ENCODE peak calls at places on chromosomes 7 and 10, in five cellular contexts. V is sigmoid colon, G is lower leg skin, P is spleen, L is heart left ventricle. Y is an unnamed sample.

GRCh38 chr10:47043928-47044544 is 132.8 kb downstream of the PTPN20 start:
- DNase-seq in V (no peak), P (peak; percentile 51), G (no peak), L (peak; percentile 9), Y (no peak)

GRCh38 chr10:95467162-95467599 is 94.0 kb downstream of the SORBS1 start:
- DNase-seq in L (peak; percentile 77), G (peak; percentile 93), P (no peak), V (peak; percentile 89), Y (peak; percentile 64)

GRCh38 chr10:73219384-73219783 is 27.7 kb downstream of the DNAJC9 start:
- DNase-seq in L (no peak), G (no peak), V (no peak), P (no peak), Y (no peak)

GRCh38 chr7:43906327-43907010 is at the start of gene URGCP:
- DNase-seq in G (peak; percentile 87), L (peak; percentile 55), P (peak; percentile 92), V (peak; percentile 74), Y (peak; percentile 24)

GRCh38 chr10:121774404-121774803 is 153.4 kb downstream of the ATE1 start:
- DNase-seq in P (no peak), V (no peak), G (no peak), L (no peak), Y (no peak)

GRCh38 chr7:81929386-81929785 is 159.5 kb upstream of the HGF start:
- DNase-seq in L (no peak), G (no peak), P (no peak), V (no peak), Y (no peak)

GRCh38 chr7:12094365-12094921 is 116.7 kb upstream of the TMEM106B start:
- DNase-seq in P (no peak), V (no peak), G (no peak), L (no peak), Y (no peak)

GRCh38 chr10:93600861-93601773 is at the start of gene RBP4:
- DNase-seq in P (no peak), L (no peak), G (peak; percentile 78), V (no peak), Y (no peak)

GRCh38 chr10:74096777-74097176 is 53.9 kb downstream of the AP3M1 start:
- DNase-seq in L (no peak), G (no peak), P (no peak), V (no peak), Y (no peak)

GRCh38 chr7:13551503-13551902 is 438.0 kb downstream of the ETV1 start:
- DNase-seq in V (no peak), G (no peak), L (no peak), P (no peak), Y (no peak)

GRCh38 chr10:61000769-61001730 is 57.1 kb upstream of the RHOBTB1 start:
- DNase-seq in V (peak; percentile 62), L (no peak), P (peak; percentile 70), G (no peak), Y (no peak)

GRCh38 chr7:29987821-29988317 is 1.7 kb downstream of the SCRN1 start:
- DNase-seq in V (no peak), G (no peak), P (peak; percentile 58), L (no peak), Y (no peak)

GRCh38 chr7:29853072-29853471 is 46.8 kb downstream of the WIPF3 start:
- DNase-seq in L (no peak), P (no peak), V (no peak), G (no peak), Y (peak; percentile 93)

GRCh38 chr10:6445671-6446278 is 134.3 kb downstream of the PRKCQ start:
- DNase-seq in G (peak; percentile 88), L (no peak), P (peak; percentile 79), V (no peak), Y (peak; percentile 41)

GRCh38 chr7:103851357-103851756 is 138.1 kb downstream of the RELN start:
- DNase-seq in P (no peak), G (no peak), L (no peak), V (no peak), Y (no peak)

GRCh38 chr10:13593560-13593959 is 6.8 kb downstream of the PRPF18 start:
- DNase-seq in L (no peak), V (no peak), G (no peak), P (no peak), Y (no peak)

GRCh38 chr7:39453743-39454355 is 112.4 kb upstream of the YAE1 start:
- DNase-seq in L (no peak), P (no peak), G (no peak), V (no peak), Y (no peak)

GRCh38 chr7:121178452-121178851 is 150.3 kb upstream of the WNT16 start:
- DNase-seq in P (no peak), G (no peak), L (no peak), V (no peak), Y (no peak)

GRCh38 chr7:155769701-155770100 is 42.6 kb downstream of the SHH start:
- DNase-seq in V (no peak), P (no peak), L (no peak), G (no peak), Y (no peak)

GRCh38 chr10:121596668-121597503 is 1.4 kb downstream of the FGFR2 start:
- DNase-seq in L (no peak), G (peak; percentile 92), P (no peak), V (peak; percentile 85), Y (no peak)

GRCh38 chr7:8785081-8785480 is 351.7 kb downstream of the NXPH1 start:
- DNase-seq in P (no peak), G (no peak), V (no peak), L (no peak), Y (no peak)

GRCh38 chr7:115561341-115562110 is 469.0 kb downstream of the TFEC start:
- DNase-seq in V (no peak), L (no peak), P (no peak), G (no peak), Y (no peak)

GRCh38 chr10:98276316-98276715 is 8.3 kb upstream of the LOXL4 start:
- DNase-seq in G (peak; percentile 63), V (no peak), L (no peak), P (no peak), Y (no peak)

GRCh38 chr7:77651544-77652162 is 44.6 kb upstream of the RSBN1L start:
- DNase-seq in L (no peak), V (no peak), P (no peak), G (no peak), Y (no peak)

GRCh38 chr10:35040761-35041501 is 49.2 kb downstream of the CUL2 start:
- DNase-seq in P (no peak), G (no peak), L (no peak), V (no peak), Y (no peak)

GRCh38 chr7:100983451-100984187 is 14.3 kb downstream of the MUC12 start:
- DNase-seq in P (peak; percentile 11), G (no peak), V (no peak), L (no peak), Y (no peak)

GRCh38 chr10:62696798-62697197 is 107.7 kb upstream of the ADO start:
- DNase-seq in V (no peak), P (no peak), G (no peak), L (no peak), Y (no peak)
- TF ChIP-seq CTCF in V (no peak), P (no peak), G (no peak), L (no peak), Y (no peak)

GRCh38 chr7:142809671-142810070 is 38.9 kb downstream of the PRSS2 start:
- DNase-seq in P (no peak), V (no peak), L (no peak), G (no peak), Y (no peak)
- TF ChIP-seq POLR2A in P (no peak), V (no peak), L (no peak), G (no peak), Y (no peak)

GRCh38 chr7:85887133-85887532 is 700.3 kb upstream of the SEMA3D start:
- DNase-seq in P (no peak), G (no peak), V (no peak), L (no peak), Y (no peak)
- TF ChIP-seq CTCF in P (no peak), G (no peak), V (no peak), L (no peak), Y (no peak)

GRCh38 chr7:65974876-65975275 is 7.1 kb downstream of the GUSB start:
- DNase-seq in P (no peak), G (peak; percentile 81), V (peak; percentile 10), L (no peak), Y (no peak)

GRCh38 chr7:65978891-65979582 is 3.0 kb downstream of the GUSB start:
- DNase-seq in P (peak; percentile 76), V (no peak), L (no peak), G (peak; percentile 62), Y (no peak)

GRCh38 chr7:65974191-65974801 is 7.7 kb downstream of the GUSB start:
- DNase-seq in G (peak; percentile 82), L (no peak), V (peak; percentile 47), P (peak; percentile 68), Y (no peak)

GRCh38 chr7:65975814-65976445 is 6.1 kb downstream of the GUSB start:
- DNase-seq in L (no peak), P (peak; percentile 35), G (peak; percentile 70), V (peak; percentile 37), Y (no peak)

GRCh38 chr7:65976659-65977196 is 5.3 kb downstream of the GUSB start:
- DNase-seq in G (peak; percentile 60), V (no peak), L (no peak), P (peak; percentile 57), Y (no peak)
- TF ChIP-seq POLR2A in G (no peak), V (no peak), L (no peak), P (no peak), Y (no peak)

GRCh38 chr10:133381041-133381440 is 2.0 kb downstream of the PAOX start:
- DNase-seq in L (no peak), V (no peak), G (no peak), P (peak; percentile 78), Y (no peak)
- TF ChIP-seq CTCF in L (no peak), V (no peak), G (no peak), P (no peak), Y (no peak)

GRCh38 chr10:100286051-100287033 is at the start of gene BLOC1S2:
- DNase-seq in V (peak; percentile 94), P (peak; percentile 96), L (peak; percentile 90), G (peak; percentile 96), Y (peak; percentile 80)
- TF ChIP-seq POLR2A in V (peak; percentile 76), P (peak; percentile 66), L (peak; percentile 81), G (no peak), Y (peak; percentile 88)

DNA sequence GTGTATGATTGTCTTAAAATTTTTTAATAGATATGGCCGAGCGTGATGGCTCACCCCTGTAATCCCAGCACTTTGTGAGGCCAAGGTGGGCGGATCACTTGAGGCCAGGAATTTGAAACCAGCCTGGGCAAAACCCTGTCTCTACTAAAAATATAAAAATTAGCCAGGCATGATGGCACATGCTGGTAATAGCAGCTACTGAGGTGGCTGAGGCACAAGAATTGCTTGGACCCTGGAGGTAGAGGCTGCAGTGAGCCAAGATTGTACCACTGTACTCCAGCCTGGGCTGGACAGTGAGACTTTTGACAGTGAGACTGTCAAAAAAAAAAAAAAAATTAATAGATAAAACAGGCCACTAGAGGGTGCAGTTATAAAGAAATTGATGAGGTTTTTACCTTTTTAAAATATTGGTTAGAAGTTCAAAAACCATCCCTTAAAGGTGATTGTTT is 20.5 kb downstream of the NOM1 start:
- DNase-seq in L (no peak), G (peak; percentile 49), V (no peak), P (no peak), Y (no peak)
- TF ChIP-seq CTCF in L (peak; percentile 47), G (no peak), V (no peak), P (no peak), Y (no peak)

DNA sequence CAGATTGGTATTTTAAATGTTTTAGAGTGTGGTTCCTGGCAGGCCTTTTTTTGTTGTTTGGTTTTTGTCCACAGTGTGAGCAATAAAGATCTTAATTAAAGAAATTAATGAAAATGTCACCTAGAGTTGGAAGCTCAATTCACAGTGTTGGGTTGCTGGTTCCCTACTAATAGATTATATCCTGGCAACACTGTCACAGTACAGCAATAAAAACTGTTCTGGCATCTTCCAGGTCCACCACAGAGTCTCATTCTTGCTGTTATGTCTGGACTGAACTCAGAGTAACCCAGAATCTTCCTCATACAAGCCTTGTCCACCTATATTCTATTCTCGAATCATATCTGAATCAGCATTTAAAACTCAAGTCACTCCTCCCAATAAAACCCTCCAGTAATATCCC is 212.4 kb upstream of the LRRTM3 start:
- DNase-seq in P (no peak), G (no peak), L (no peak), V (no peak), Y (no peak)
- TF ChIP-seq POLR2A in P (no peak), G (no peak), L (no peak), V (no peak), Y (no peak)